ENCODE peak calls at places on chromosomes 6 and 20, in ten cellular contexts. One of them, this sample, is unnamed.
A peak's percentile ranks its signal among the peaks of the same experiment; 100 is the strongest.

GRCh38 chr6:166419268-166419667 is 36.5 kb upstream of the MPC1 start:
- DNase-seq in Calu3: peak; percentile 11
- DNase-seq in stimulated activated CD4-positive, alpha-beta T cell treated with anti-CD3 and anti-CD28 coated beads, Interleukin-4, amount 100 ng/mL, for 48 hours: peak; percentile 34
- DNase-seq in NCI-H748 treated with DMSO at 0.1 percent for 48 hours: no peak
- DNase-seq in germinal center: no peak
- DNase-seq in anterior cingulate cortex: no peak
- DNase-seq in NCI-H1048: no peak
- DNase-seq in GM10248: peak; percentile 58
- DNase-seq in stimulated activated effector memory CD8-positive, alpha-beta T cell treated with anti-CD3 and anti-CD28 coated beads, Interleukin-12 subunit alpha, Interleukin-12 subunit beta, amount 100 ng/mL, for 72 hours: peak; percentile 80
- DNase-seq in CD4-positive, alpha-beta memory T cell: peak; percentile 55
- DNase-seq in this sample: peak; percentile 46

GRCh38 chr6:118890997-118891790 is 2.8 kb upstream of the ASF1A start:
- DNase-seq in NCI-H1048: no peak
- DNase-seq in NCI-H748 treated with DMSO at 0.1 percent for 48 hours: no peak
- DNase-seq in stimulated activated CD4-positive, alpha-beta T cell treated with anti-CD3 and anti-CD28 coated beads, Interleukin-4, amount 100 ng/mL, for 48 hours: no peak
- DNase-seq in anterior cingulate cortex: no peak
- DNase-seq in stimulated activated effector memory CD8-positive, alpha-beta T cell treated with anti-CD3 and anti-CD28 coated beads, Interleukin-12 subunit alpha, Interleukin-12 subunit beta, amount 100 ng/mL, for 72 hours: no peak
- DNase-seq in GM10248: peak; percentile 18
- DNase-seq in CD4-positive, alpha-beta memory T cell: no peak
- DNase-seq in Calu3: no peak
- DNase-seq in germinal center: peak; percentile 29
- DNase-seq in this sample: no peak

GRCh38 chr6:80341330-80341729 is 234.9 kb downstream of the BCKDHB start:
- DNase-seq in anterior cingulate cortex: no peak
- DNase-seq in stimulated activated effector memory CD8-positive, alpha-beta T cell treated with anti-CD3 and anti-CD28 coated beads, Interleukin-12 subunit alpha, Interleukin-12 subunit beta, amount 100 ng/mL, for 72 hours: no peak
- DNase-seq in NCI-H1048: no peak
- DNase-seq in germinal center: no peak
- DNase-seq in CD4-positive, alpha-beta memory T cell: no peak
- DNase-seq in GM10248: no peak
- DNase-seq in NCI-H748 treated with DMSO at 0.1 percent for 48 hours: no peak
- DNase-seq in Calu3: no peak
- DNase-seq in stimulated activated CD4-positive, alpha-beta T cell treated with anti-CD3 and anti-CD28 coated beads, Interleukin-4, amount 100 ng/mL, for 48 hours: no peak
- DNase-seq in this sample: no peak

GRCh38 chr6:166454692-166455515 is 72.2 kb upstream of the MPC1 start:
- DNase-seq in stimulated activated effector memory CD8-positive, alpha-beta T cell treated with anti-CD3 and anti-CD28 coated beads, Interleukin-12 subunit alpha, Interleukin-12 subunit beta, amount 100 ng/mL, for 72 hours: no peak
- DNase-seq in NCI-H1048: no peak
- DNase-seq in germinal center: no peak
- DNase-seq in CD4-positive, alpha-beta memory T cell: no peak
- DNase-seq in GM10248: no peak
- DNase-seq in Calu3: no peak
- DNase-seq in anterior cingulate cortex: no peak
- DNase-seq in NCI-H748 treated with DMSO at 0.1 percent for 48 hours: no peak
- DNase-seq in stimulated activated CD4-positive, alpha-beta T cell treated with anti-CD3 and anti-CD28 coated beads, Interleukin-4, amount 100 ng/mL, for 48 hours: no peak
- DNase-seq in this sample: no peak

GRCh38 chr6:163367388-163368183 is 46.9 kb upstream of the QKI start:
- DNase-seq in stimulated activated effector memory CD8-positive, alpha-beta T cell treated with anti-CD3 and anti-CD28 coated beads, Interleukin-12 subunit alpha, Interleukin-12 subunit beta, amount 100 ng/mL, for 72 hours: no peak
- DNase-seq in germinal center: no peak
- DNase-seq in CD4-positive, alpha-beta memory T cell: no peak
- DNase-seq in Calu3: peak; percentile 16
- DNase-seq in anterior cingulate cortex: no peak
- DNase-seq in GM10248: no peak
- DNase-seq in stimulated activated CD4-positive, alpha-beta T cell treated with anti-CD3 and anti-CD28 coated beads, Interleukin-4, amount 100 ng/mL, for 48 hours: no peak
- DNase-seq in NCI-H748 treated with DMSO at 0.1 percent for 48 hours: no peak
- DNase-seq in NCI-H1048: no peak
- DNase-seq in this sample: no peak

GRCh38 chr20:48903705-48904104 is 17.8 kb upstream of the ARFGEF2 start:
- DNase-seq in NCI-H1048: no peak
- DNase-seq in stimulated activated effector memory CD8-positive, alpha-beta T cell treated with anti-CD3 and anti-CD28 coated beads, Interleukin-12 subunit alpha, Interleukin-12 subunit beta, amount 100 ng/mL, for 72 hours: no peak
- DNase-seq in anterior cingulate cortex: no peak
- DNase-seq in Calu3: no peak
- DNase-seq in GM10248: no peak
- DNase-seq in germinal center: no peak
- DNase-seq in CD4-positive, alpha-beta memory T cell: no peak
- DNase-seq in NCI-H748 treated with DMSO at 0.1 percent for 48 hours: no peak
- DNase-seq in stimulated activated CD4-positive, alpha-beta T cell treated with anti-CD3 and anti-CD28 coated beads, Interleukin-4, amount 100 ng/mL, for 48 hours: no peak
- DNase-seq in this sample: no peak

GRCh38 chr6:138334963-138335362 is 42.7 kb upstream of the SMIM28 start:
- DNase-seq in GM10248: no peak
- DNase-seq in CD4-positive, alpha-beta memory T cell: no peak
- DNase-seq in Calu3: no peak
- DNase-seq in NCI-H1048: no peak
- DNase-seq in stimulated activated effector memory CD8-positive, alpha-beta T cell treated with anti-CD3 and anti-CD28 coated beads, Interleukin-12 subunit alpha, Interleukin-12 subunit beta, amount 100 ng/mL, for 72 hours: no peak
- DNase-seq in NCI-H748 treated with DMSO at 0.1 percent for 48 hours: no peak
- DNase-seq in anterior cingulate cortex: no peak
- DNase-seq in stimulated activated CD4-positive, alpha-beta T cell treated with anti-CD3 and anti-CD28 coated beads, Interleukin-4, amount 100 ng/mL, for 48 hours: no peak
- DNase-seq in germinal center: no peak
- DNase-seq in this sample: no peak

GRCh38 chr6:74946961-74947360 is 258.9 kb downstream of the COL12A1 start:
- DNase-seq in GM10248: no peak
- DNase-seq in stimulated activated effector memory CD8-positive, alpha-beta T cell treated with anti-CD3 and anti-CD28 coated beads, Interleukin-12 subunit alpha, Interleukin-12 subunit beta, amount 100 ng/mL, for 72 hours: no peak
- DNase-seq in NCI-H1048: no peak
- DNase-seq in CD4-positive, alpha-beta memory T cell: no peak
- DNase-seq in stimulated activated CD4-positive, alpha-beta T cell treated with anti-CD3 and anti-CD28 coated beads, Interleukin-4, amount 100 ng/mL, for 48 hours: no peak
- DNase-seq in NCI-H748 treated with DMSO at 0.1 percent for 48 hours: no peak
- DNase-seq in anterior cingulate cortex: no peak
- DNase-seq in Calu3: no peak
- DNase-seq in germinal center: no peak
- DNase-seq in this sample: no peak

GRCh38 chr6:30124391-30124790 is 11.5 kb upstream of the TRIM31 start:
- DNase-seq in germinal center: no peak
- DNase-seq in Calu3: no peak
- DNase-seq in NCI-H1048: no peak
- DNase-seq in NCI-H748 treated with DMSO at 0.1 percent for 48 hours: no peak
- DNase-seq in CD4-positive, alpha-beta memory T cell: no peak
- DNase-seq in stimulated activated CD4-positive, alpha-beta T cell treated with anti-CD3 and anti-CD28 coated beads, Interleukin-4, amount 100 ng/mL, for 48 hours: no peak
- DNase-seq in anterior cingulate cortex: peak; percentile 32
- DNase-seq in stimulated activated effector memory CD8-positive, alpha-beta T cell treated with anti-CD3 and anti-CD28 coated beads, Interleukin-12 subunit alpha, Interleukin-12 subunit beta, amount 100 ng/mL, for 72 hours: no peak
- DNase-seq in GM10248: no peak
- DNase-seq in this sample: no peak

GRCh38 chr6:53728570-53729194 is 63.1 kb upstream of the KLHL31 start:
- DNase-seq in NCI-H1048: no peak
- DNase-seq in anterior cingulate cortex: peak; percentile 29
- DNase-seq in GM10248: peak; percentile 58
- DNase-seq in germinal center: peak; percentile 51
- DNase-seq in stimulated activated CD4-positive, alpha-beta T cell treated with anti-CD3 and anti-CD28 coated beads, Interleukin-4, amount 100 ng/mL, for 48 hours: peak; percentile 30
- DNase-seq in NCI-H748 treated with DMSO at 0.1 percent for 48 hours: peak; percentile 70
- DNase-seq in CD4-positive, alpha-beta memory T cell: peak; percentile 36
- DNase-seq in Calu3: peak; percentile 78
- DNase-seq in stimulated activated effector memory CD8-positive, alpha-beta T cell treated with anti-CD3 and anti-CD28 coated beads, Interleukin-12 subunit alpha, Interleukin-12 subunit beta, amount 100 ng/mL, for 72 hours: peak; percentile 76
- DNase-seq in this sample: peak; percentile 43

GRCh38 chr20:23419995-23420901 is 1.0 kb downstream of the NAPB start:
- DNase-seq in NCI-H1048: no peak
- DNase-seq in stimulated activated effector memory CD8-positive, alpha-beta T cell treated with anti-CD3 and anti-CD28 coated beads, Interleukin-12 subunit alpha, Interleukin-12 subunit beta, amount 100 ng/mL, for 72 hours: peak; percentile 64
- DNase-seq in GM10248: peak; percentile 60
- DNase-seq in CD4-positive, alpha-beta memory T cell: peak; percentile 41
- DNase-seq in Calu3: peak; percentile 6
- DNase-seq in germinal center: peak; percentile 50
- DNase-seq in anterior cingulate cortex: no peak
- DNase-seq in NCI-H748 treated with DMSO at 0.1 percent for 48 hours: no peak
- DNase-seq in stimulated activated CD4-positive, alpha-beta T cell treated with anti-CD3 and anti-CD28 coated beads, Interleukin-4, amount 100 ng/mL, for 48 hours: no peak
- DNase-seq in this sample: peak; percentile 32

This sample was measured in activated T-helper 2 cell treated with anti-CD3 and anti-CD28 coated beads, Interferon-gamma antibody, Interleukin-2, Interleukin-4, amounts not matched to agents 10 μg/mL and 5 μg/mL and 100 μg/mL, durations not matched to agents 14 hours and 24 hours and 36 hours.